ENCODE peak calls at places on chromosomes 12 and 14, in four cellular contexts. Z is EL; U is kidney tubule cell; W is CD8-positive, alpha-beta T cell. G is an unnamed sample.

GRCh38 chr12:89166525-89166934 is 185.8 kb downstream of the DUSP6 start:
- DNase-seq in Z (peak; percentile 24), U (peak; percentile 37), W (no peak), G (peak; percentile 68)

GRCh38 chr12:89863332-89863938 is 154.8 kb upstream of the ATP2B1 start:
- DNase-seq in Z (no peak), U (no peak), W (peak; percentile 61), G (no peak)

GRCh38 chr12:71536279-71536938 is 96.8 kb downstream of the LGR5 start:
- DNase-seq in Z (no peak), U (no peak), W (no peak), G (no peak)

GRCh38 chr12:33438890-33439586 is 581 bp downstream of the SYT10 start:
- DNase-seq in Z (no peak), U (peak; percentile 5), W (no peak), G (peak; percentile 13)

GRCh38 chr14:70013269-70013873 is 134.2 kb downstream of the SMOC1 start:
- DNase-seq in Z (peak; percentile 17), U (peak; percentile 38), W (no peak), G (no peak)

GRCh38 chr12:58413794-58414193 is 472.4 kb downstream of the ATP23 start:
- DNase-seq in Z (peak; percentile 51), U (peak; percentile 82), W (no peak), G (peak; percentile 38)

GRCh38 chr14:69153848-69154208 is 909 bp upstream of the DCAF5 start:
- DNase-seq in Z (peak; percentile 35), U (peak; percentile 38), W (peak; percentile 17), G (peak; percentile 29)

GRCh38 chr14:64147126-64147790 is 146.9 kb downstream of the ESR2 start:
- DNase-seq in Z (no peak), U (no peak), W (no peak), G (peak; percentile 29)

GRCh38 chr12:49877066-49877465 is 26.6 kb downstream of the FAIM2 start:
- DNase-seq in Z (no peak), U (no peak), W (no peak), G (no peak)

GRCh38 chr12:77746108-77746507 is 84.6 kb upstream of the NAV3 start:
- DNase-seq in Z (no peak), U (peak; percentile 56), W (no peak), G (peak; percentile 50)

GRCh38 chr14:19878029-19878642 is 3.2 kb downstream of the OR4K2 start:
- DNase-seq in Z (no peak), U (peak; percentile 50), W (no peak), G (peak; percentile 4)

GRCh38 chr14:50310445-50310844 is 1.6 kb downstream of the L2HGDH start:
- DNase-seq in Z (no peak), U (no peak), W (no peak), G (no peak)

GRCh38 chr12:2547273-2548044 is 247.3 kb upstream of the FKBP4 start:
- DNase-seq in Z (no peak), U (no peak), W (no peak), G (no peak)

GRCh38 chr12:132007041-132007440 is 57.3 kb downstream of the EP400 start:
- DNase-seq in Z (no peak), U (no peak), W (no peak), G (no peak)

GRCh38 chr12:121755591-121755990 is 37.9 kb downstream of the RHOF start:
- DNase-seq in Z (no peak), U (no peak), W (no peak), G (no peak)

GRCh38 chr12:41287500-41287899 is 99.4 kb downstream of the PDZRN4 start:
- DNase-seq in Z (no peak), U (no peak), W (no peak), G (no peak)

GRCh38 chr12:119870462-119870861 is 6.7 kb downstream of the CIT start:
- DNase-seq in Z (peak; percentile 35), U (no peak), W (no peak), G (peak; percentile 69)

GRCh38 chr12:109047081-109047805 is 5.1 kb upstream of the USP30 start:
- DNase-seq in Z (peak; percentile 27), U (peak; percentile 32), W (no peak), G (peak; percentile 28)

GRCh38 chr14:21095430-21096205 is 2.8 kb downstream of the ZNF219 start:
- DNase-seq in Z (peak; percentile 50), U (peak; percentile 55), W (no peak), G (peak; percentile 26)

GRCh38 chr12:80116735-80117134 is 17.4 kb downstream of the OTOGL start:
- DNase-seq in Z (no peak), U (no peak), W (no peak), G (no peak)

GRCh38 chr12:130526813-130527212 is 189.1 kb downstream of the PIWIL1 start:
- DNase-seq in Z (no peak), U (no peak), W (no peak), G (no peak)

GRCh38 chr12:18888062-18888461 is 150.1 kb downstream of the CAPZA3 start:
- DNase-seq in Z (no peak), U (no peak), W (no peak), G (peak; percentile 29)

GRCh38 chr12:21921436-21921835 is 19.8 kb downstream of the ABCC9 start:
- DNase-seq in Z (no peak), U (no peak), W (no peak), G (no peak)